ENCODE peak calls at places on chromosomes 13 and 19, in nine cellular contexts. I, J, O, Q, L, K, N, U and R are unnamed samples.

GRCh38 chr19:588758-589692 is 656 bp upstream of the HCN2 start:
- DNase-seq in I (peak), J (no peak), O (no peak), Q (peak), L (no peak), K (no peak), N (no peak), U (no peak), R (no peak)

GRCh38 chr13:66216723-66217122 is 1013.4 kb downstream of the PCDH9 start:
- DNase-seq in I (no peak), J (no peak), O (no peak), Q (no peak), L (no peak), K (no peak), N (no peak), U (no peak), R (no peak)

GRCh38 chr19:18603958-18604819 is 2.4 kb downstream of the CRLF1 start:
- DNase-seq in I (no peak), J (no peak), O (no peak), Q (no peak), L (no peak), K (no peak), N (no peak), U (no peak), R (no peak)

GRCh38 chr13:42780044-42780443 is 1.3 kb upstream of the FAM216B start:
- DNase-seq in I (no peak), J (no peak), O (no peak), Q (no peak), L (no peak), K (no peak), N (no peak), U (no peak), R (no peak)

GRCh38 chr13:107301724-107302374 is 733.9 kb upstream of the ARGLU1 start:
- DNase-seq in I (no peak), J (no peak), O (no peak), Q (no peak), L (no peak), K (no peak), N (no peak), U (peak), R (no peak)

GRCh38 chr13:50340566-50341287 is 325.5 kb downstream of the KCNRG start:
- DNase-seq in I (peak), J (no peak), O (no peak), Q (no peak), L (no peak), K (no peak), N (no peak), U (no peak), R (peak)

GRCh38 chr19:4229179-4229931 is at the start of gene EBI3:
- DNase-seq in I (no peak), J (peak), O (no peak), Q (no peak), L (peak), K (no peak), N (no peak), U (no peak), R (no peak)

GRCh38 chr13:113083402-113084061 is 22.1 kb upstream of the F7 start:
- DNase-seq in I (peak), J (peak), O (no peak), Q (no peak), L (no peak), K (no peak), N (peak), U (no peak), R (peak)

GRCh38 chr13:79581870-79582315 is 100.9 kb downstream of the NDFIP2 start:
- DNase-seq in I (peak), J (no peak), O (no peak), Q (no peak), L (no peak), K (no peak), N (no peak), U (no peak), R (peak)

GRCh38 chr13:113616991-113617749 is 32.6 kb downstream of the TFDP1 start:
- DNase-seq in I (no peak), J (no peak), O (no peak), Q (peak), L (no peak), K (no peak), N (no peak), U (no peak), R (no peak)

GRCh38 chr13:110965038-110965754 is 50.3 kb upstream of the ANKRD10 start:
- DNase-seq in I (no peak), J (no peak), O (no peak), Q (no peak), L (no peak), K (no peak), N (no peak), U (no peak), R (no peak)

GRCh38 chr13:57627663-57628062 is 3.9 kb upstream of the PCDH17 start:
- DNase-seq in I (no peak), J (no peak), O (no peak), Q (peak), L (no peak), K (no peak), N (no peak), U (no peak), R (no peak)

GRCh38 chr19:10402441-10403038 is 802 bp downstream of the CDC37 start:
- DNase-seq in I (peak), J (no peak), O (no peak), Q (no peak), L (no peak), K (no peak), N (peak), U (no peak), R (peak)

GRCh38 chr19:47253467-47253881 is 2.9 kb upstream of the CCDC9 start:
- DNase-seq in I (no peak), J (no peak), O (no peak), Q (no peak), L (no peak), K (no peak), N (no peak), U (no peak), R (no peak)

GRCh38 chr13:113979791-113980471 is 6.1 kb upstream of the C13orf46 start:
- DNase-seq in I (no peak), J (peak), O (peak), Q (no peak), L (no peak), K (no peak), N (peak), U (no peak), R (peak)

GRCh38 chr13:48730971-48731658 is 77.4 kb downstream of the CYSLTR2 start:
- DNase-seq in I (no peak), J (no peak), O (no peak), Q (peak), L (no peak), K (no peak), N (no peak), U (no peak), R (no peak)

GRCh38 chr13:111011899-111012298 is 97.0 kb upstream of the ANKRD10 start:
- DNase-seq in I (no peak), J (no peak), O (no peak), Q (no peak), L (no peak), K (no peak), N (no peak), U (no peak), R (no peak)

GRCh38 chr13:83065136-83065535 is 817.1 kb downstream of the SLITRK1 start:
- DNase-seq in I (no peak), J (no peak), O (no peak), Q (no peak), L (no peak), K (peak), N (no peak), U (no peak), R (peak)

GRCh38 chr13:95120650-95121049 is 180.6 kb downstream of the ABCC4 start:
- DNase-seq in I (no peak), J (no peak), O (peak), Q (no peak), L (no peak), K (no peak), N (no peak), U (no peak), R (no peak)